ENCODE peak calls at places on chromosome 22, in five cellular contexts. O is A172, Z is tibial artery, H is NCI-H1436, M is NAMALWA. A is an unnamed sample.

GRCh38 chr22:44550666-44551491 is 52.8 kb upstream of the RTL6 start:
- DNase-seq in O (peak; percentile 64), Z (no peak), H (no peak), M (no peak), A (peak; percentile 46)

GRCh38 chr22:39125622-39126021 is 26.9 kb downstream of the CBX7 start:
- DNase-seq in O (no peak), Z (no peak), H (no peak), M (no peak), A (no peak)

GRCh38 chr22:44571566-44572413 is 73.8 kb upstream of the RTL6 start:
- DNase-seq in O (no peak), Z (no peak), H (no peak), M (no peak), A (no peak)

GRCh38 chr22:19107730-19108074 is 14.5 kb downstream of the DGCR2 start:
- DNase-seq in O (no peak), Z (no peak), H (peak; percentile 54), M (no peak), A (no peak)

GRCh38 chr22:32880906-32881596 is 79.5 kb downstream of the TIMP3 start:
- DNase-seq in O (peak; percentile 67), Z (no peak), H (no peak), M (no peak), A (no peak)

GRCh38 chr22:40479126-40479800 is 108.9 kb downstream of the SGSM3 start:
- DNase-seq in O (no peak), Z (no peak), H (no peak), M (no peak), A (no peak)

GRCh38 chr22:49012695-49013094 is 815.0 kb downstream of the BRD1 start:
- DNase-seq in O (no peak), Z (peak; percentile 38), H (no peak), M (no peak), A (peak; percentile 78)

GRCh38 chr22:44898236-44898635 is 111.6 kb downstream of the PHF21B start:
- DNase-seq in O (no peak), Z (no peak), H (no peak), M (no peak), A (peak; percentile 8)

GRCh38 chr22:42425337-42425988 is 6.7 kb downstream of the NFAM1 start:
- DNase-seq in O (no peak), Z (no peak), H (peak; percentile 20), M (no peak), A (no peak)

A was measured in ascending aorta.